ENCODE peak calls at places on chromosomes 16 and 17, in six cellular contexts. B is heart right ventricle, H is left ventricle myocardium inferior, T is ovary, A is mesendoderm, F is heart left ventricle. K is an unnamed sample.

GRCh38 chr16:72924918-72925630 is 122.9 kb downstream of the ZFHX3 start:
- DNase-seq in F (no peak), H (no peak), A (no peak), B (no peak), T (no peak), K (no peak)

GRCh38 chr17:27256225-27257030 is 37.5 kb upstream of the WSB1 start:
- DNase-seq in F (no peak), A (no peak), B (no peak), H (no peak), T (no peak), K (no peak)

GRCh38 chr16:19804538-19805323 is 79.9 kb downstream of the GPRC5B start:
- DNase-seq in A (peak), B (peak), H (peak), F (peak), T (no peak), K (peak)

GRCh38 chr16:23955088-23955487 is 119.3 kb downstream of the PRKCB start:
- DNase-seq in F (no peak), H (no peak), T (no peak), B (no peak), A (no peak), K (no peak)

GRCh38 chr16:24318670-24319069 is 62.5 kb downstream of the CACNG3 start:
- DNase-seq in H (no peak), F (no peak), T (no peak), A (peak), B (no peak), K (no peak)

GRCh38 chr17:71899317-71899716 is 221.5 kb upstream of the SOX9 start:
- DNase-seq in A (no peak), H (no peak), F (no peak), B (no peak), T (no peak), K (no peak)

GRCh38 chr16:49693445-49693844 is 162.5 kb downstream of the ZNF423 start:
- DNase-seq in T (no peak), H (no peak), F (no peak), B (no peak), A (no peak), K (no peak)

GRCh38 chr17:68507581-68507980 is 4.6 kb upstream of the PRKAR1A start:
- DNase-seq in A (no peak), B (no peak), F (no peak), H (no peak), T (no peak), K (no peak)

GRCh38 chr17:66467766-66468165 is 165.4 kb downstream of the PRKCA start:
- DNase-seq in H (no peak), T (no peak), B (no peak), A (no peak), F (no peak), K (no peak)

GRCh38 chr16:62135903-62136302 is 99.7 kb upstream of the CDH8 start:
- DNase-seq in T (no peak), B (no peak), A (no peak), F (no peak), H (no peak), K (no peak)

DNA sequence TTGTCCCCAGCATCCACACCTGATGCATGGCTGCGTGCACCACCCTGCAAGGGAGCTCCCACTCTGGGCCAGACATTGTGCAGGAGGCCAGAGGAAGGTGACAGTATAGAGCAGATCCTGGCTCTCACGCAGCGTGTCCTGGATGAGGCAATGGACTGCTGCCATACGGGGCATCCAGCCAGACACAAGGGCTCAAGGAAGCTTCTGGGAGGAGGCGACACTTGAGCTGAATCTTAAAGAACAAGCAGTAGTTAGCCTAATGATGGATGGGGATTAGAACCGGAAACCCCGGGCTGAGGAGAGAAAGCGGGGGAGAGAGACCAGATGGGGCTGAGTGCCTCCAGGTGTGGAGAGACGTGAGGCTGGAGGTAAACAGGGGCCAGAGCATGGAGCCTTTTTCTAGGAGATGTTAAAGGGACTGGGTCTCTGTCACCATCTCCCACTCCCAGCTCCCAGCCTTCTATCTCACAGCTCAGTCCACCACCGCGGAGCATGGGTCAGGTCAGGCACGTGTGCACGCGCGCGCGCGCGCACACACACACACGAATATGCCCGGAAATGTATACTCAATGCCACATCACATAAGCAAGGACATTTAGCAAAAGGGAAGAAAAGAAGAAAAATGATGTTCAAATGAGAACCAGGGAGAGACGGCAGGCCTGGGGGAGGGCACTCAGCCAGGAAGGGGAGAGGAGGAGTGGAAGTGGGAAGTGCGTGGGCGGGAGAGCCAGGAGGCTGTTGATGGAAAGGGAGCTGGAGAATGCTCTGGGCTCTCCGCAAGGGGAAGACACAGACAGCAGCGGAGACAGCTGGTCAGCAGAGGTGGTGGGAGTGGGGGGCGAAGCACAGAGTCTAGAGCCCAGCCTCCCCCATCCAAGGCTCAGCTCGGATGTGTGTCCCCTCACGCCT is 46.2 kb downstream of the CCDC42 start:
- DNase-seq in F (peak), B (peak), H (peak), T (peak), A (peak), K (no peak)
- H3K27ac ChIP-seq in F (no peak), B (peak), H (no peak), T (no peak), A (no peak), K (no peak)

GRCh38 chr16:85248269-85248668 is 136.0 kb upstream of the CIBAR2 start:
- DNase-seq in F (no peak), B (no peak), A (no peak), T (no peak), H (no peak), K (no peak)

GRCh38 chr16:85249418-85249817 is 137.1 kb upstream of the CIBAR2 start:
- DNase-seq in B (peak), A (no peak), T (no peak), F (no peak), H (no peak), K (peak)

GRCh38 chr16:85250609-85251223 is 138.4 kb upstream of the CIBAR2 start:
- DNase-seq in T (no peak), F (no peak), A (no peak), H (no peak), B (no peak), K (no peak)

GRCh38 chr16:85249830-85250455 is 137.7 kb upstream of the CIBAR2 start:
- DNase-seq in F (no peak), T (no peak), A (no peak), B (no peak), H (no peak), K (no peak)

DNA sequence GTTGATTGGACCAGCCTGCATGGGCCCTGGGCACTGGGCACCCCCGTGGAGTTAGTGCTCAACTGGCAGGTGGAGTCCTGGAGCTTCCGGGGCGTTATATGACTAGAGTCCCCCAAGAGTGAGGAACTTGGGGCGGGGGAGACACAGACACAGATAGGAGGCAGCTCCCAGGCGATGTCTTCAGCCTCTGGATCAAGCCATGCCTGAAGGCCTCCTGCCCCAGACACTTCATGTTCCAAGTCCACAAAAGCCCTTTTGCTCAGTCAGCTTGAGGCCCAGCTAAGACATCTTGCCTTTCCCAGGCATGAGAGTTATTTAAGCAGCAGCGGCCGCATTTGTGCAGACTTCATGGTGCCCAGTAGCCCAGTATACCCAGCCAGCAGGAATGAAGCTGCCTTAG is 136.6 kb upstream of the CIBAR2 start:
- DNase-seq in H (no peak), F (no peak), T (no peak), B (no peak), A (no peak), K (no peak)
- H3K27ac ChIP-seq in H (no peak), F (no peak), T (no peak), B (no peak), A (no peak), K (no peak)

GRCh38 chr16:89324056-89325010 is 106.8 kb downstream of the ZNF778 start:
- DNase-seq in A (no peak), B (no peak), F (no peak), T (peak), H (no peak), K (no peak)
- H3K27ac ChIP-seq in A (no peak), B (peak), F (no peak), T (no peak), H (peak), K (peak)

GRCh38 chr16:87344931-87345631 is 27.9 kb upstream of the C16orf95 start:
- DNase-seq in T (no peak), H (no peak), A (peak), B (no peak), F (no peak), K (no peak)
- H3K27ac ChIP-seq in T (peak), H (peak), A (no peak), B (peak), F (peak), K (peak)

DNA sequence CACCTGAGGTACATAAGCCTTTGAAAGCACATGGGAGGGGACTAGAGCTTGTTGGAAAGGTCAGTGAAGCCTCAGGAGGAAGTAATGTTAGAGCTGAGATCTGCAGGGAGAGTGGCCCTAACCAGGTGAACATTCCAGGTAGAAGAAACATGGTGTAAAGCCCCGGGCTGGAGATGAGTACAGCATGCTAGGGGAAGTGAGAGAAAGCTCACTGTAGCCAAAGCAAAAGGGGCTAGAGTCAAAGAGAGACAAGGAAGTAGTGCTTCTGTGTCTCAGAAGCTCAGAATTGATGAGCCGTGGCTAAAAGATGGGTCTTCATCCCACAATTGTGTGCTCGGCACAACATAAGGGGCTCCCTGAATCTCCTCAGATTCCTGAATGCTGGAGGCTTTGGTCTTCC is 481.8 kb downstream of the XYLT1 start:
- DNase-seq in H (no peak), F (no peak), B (no peak), T (no peak), A (no peak), K (no peak)
- H3K27ac ChIP-seq in H (no peak), F (no peak), B (no peak), T (no peak), A (no peak), K (no peak)

DNA sequence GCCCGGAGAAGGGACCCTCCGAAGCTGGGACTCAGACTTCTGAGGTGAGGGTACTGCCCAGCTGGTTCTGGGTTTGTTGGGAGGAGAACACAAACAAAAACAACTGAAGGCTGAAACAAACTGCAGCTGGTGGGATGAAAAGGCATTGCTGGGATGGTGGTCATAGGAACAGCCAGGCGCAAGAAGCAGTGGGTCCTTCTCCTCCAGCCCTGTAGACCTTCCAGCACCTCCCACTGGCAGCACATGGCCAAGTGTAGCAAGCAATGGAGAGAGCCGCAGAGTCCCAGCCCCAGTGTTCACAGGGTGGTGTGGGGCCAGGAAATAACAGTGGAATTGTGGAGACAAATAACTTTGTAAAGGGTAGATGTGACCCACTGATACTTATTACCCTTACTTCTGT is 48.7 kb upstream of the FOXJ1 start:
- DNase-seq in A (peak), H (no peak), B (no peak), T (no peak), F (no peak), K (no peak)
- H3K27ac ChIP-seq in A (no peak), H (no peak), B (no peak), T (no peak), F (no peak), K (no peak)